ENCODE peak calls at places on chromosome 21, in four cellular contexts. One of them, this sample, is unnamed.

GRCh38 chr21:29007135-29007534 is 12.0 kb downstream of the RWDD2B start:
- DNase-seq in tibial artery: no peak
- DNase-seq in BJ: no peak
- DNase-seq in AG04450: no peak
- DNase-seq in this sample: no peak

GRCh38 chr21:16308269-16308668 is 578.5 kb downstream of the USP25 start:
- DNase-seq in tibial artery: no peak
- DNase-seq in BJ: no peak
- DNase-seq in AG04450: no peak
- DNase-seq in this sample: no peak

GRCh38 chr21:24995206-24995605 is 612.1 kb downstream of the MRPL39 start:
- DNase-seq in tibial artery: no peak
- DNase-seq in BJ: no peak
- DNase-seq in AG04450: no peak
- DNase-seq in this sample: no peak

GRCh38 chr21:25573409-25574206 is 33.7 kb downstream of the MRPL39 start:
- DNase-seq in tibial artery: no peak
- DNase-seq in BJ: peak
- DNase-seq in AG04450: peak
- DNase-seq in this sample: peak

GRCh38 chr21:43853851-43854772 is 10.9 kb upstream of the AGPAT3 start:
- DNase-seq in tibial artery: no peak
- DNase-seq in BJ: no peak
- DNase-seq in AG04450: no peak
- DNase-seq in this sample: no peak

GRCh38 chr21:38813143-38813542 is 7.4 kb downstream of the ETS2 start:
- DNase-seq in tibial artery: no peak
- DNase-seq in BJ: no peak
- DNase-seq in AG04450: no peak
- DNase-seq in this sample: no peak

GRCh38 chr21:25572895-25573310 is 34.4 kb downstream of the MRPL39 start:
- DNase-seq in tibial artery: no peak
- DNase-seq in BJ: no peak
- DNase-seq in AG04450: no peak
- DNase-seq in this sample: no peak

GRCh38 chr21:46423546-46424061 is 35.1 kb upstream of the DIP2A start:
- DNase-seq in tibial artery: no peak
- DNase-seq in BJ: no peak
- DNase-seq in AG04450: no peak
- DNase-seq in this sample: no peak

GRCh38 chr21:16913010-16913409 is 599.8 kb upstream of the CXADR start:
- DNase-seq in tibial artery: no peak
- DNase-seq in BJ: no peak
- DNase-seq in AG04450: no peak
- DNase-seq in this sample: no peak

DNA sequence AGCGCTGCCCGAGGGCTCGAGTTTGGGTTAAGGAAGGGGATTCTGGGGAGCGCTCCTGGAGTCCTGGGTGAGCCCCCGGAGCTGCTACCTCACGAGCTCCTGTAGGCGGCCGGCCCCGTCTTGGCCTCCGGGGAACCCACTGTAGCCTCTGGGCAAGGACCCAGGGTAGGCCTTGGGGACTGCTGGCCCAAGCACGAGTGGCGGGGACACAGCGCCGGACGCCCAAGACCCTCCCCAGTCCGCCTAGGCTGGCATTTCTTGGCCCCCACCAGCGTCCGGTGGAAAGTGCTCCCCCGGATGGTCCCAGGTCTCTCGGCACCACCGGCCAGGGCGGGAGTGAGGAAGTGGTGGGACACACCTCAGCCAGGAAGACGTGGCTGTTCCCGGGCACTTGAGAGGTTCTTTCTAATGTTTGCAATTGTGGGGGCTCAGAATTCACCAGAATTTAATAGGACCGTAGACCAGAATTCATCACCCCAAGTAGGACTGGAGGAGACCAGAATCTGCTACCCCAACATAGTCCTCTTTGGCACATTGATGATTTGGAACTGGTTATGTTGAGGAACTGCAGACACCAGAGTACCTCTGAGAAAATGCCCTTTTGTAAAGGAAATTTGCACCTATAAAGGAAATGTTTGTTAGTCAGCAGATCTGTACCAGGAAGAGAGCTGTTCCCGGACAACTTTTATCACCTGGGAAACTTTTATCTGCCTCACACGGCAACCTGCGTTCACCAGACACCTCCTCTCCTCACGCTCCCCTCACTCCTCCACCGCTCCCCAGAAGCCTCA is 652 bp upstream of the TMPRSS2 start:
- DNase-seq in tibial artery: no peak
- DNase-seq in BJ: no peak
- DNase-seq in AG04450: no peak
- DNase-seq in this sample: no peak
- H3K4me3 ChIP-seq in tibial artery: no peak
- H3K4me3 ChIP-seq in BJ: no peak
- H3K4me3 ChIP-seq in AG04450: no peak
- H3K4me3 ChIP-seq in this sample: no peak

DNA sequence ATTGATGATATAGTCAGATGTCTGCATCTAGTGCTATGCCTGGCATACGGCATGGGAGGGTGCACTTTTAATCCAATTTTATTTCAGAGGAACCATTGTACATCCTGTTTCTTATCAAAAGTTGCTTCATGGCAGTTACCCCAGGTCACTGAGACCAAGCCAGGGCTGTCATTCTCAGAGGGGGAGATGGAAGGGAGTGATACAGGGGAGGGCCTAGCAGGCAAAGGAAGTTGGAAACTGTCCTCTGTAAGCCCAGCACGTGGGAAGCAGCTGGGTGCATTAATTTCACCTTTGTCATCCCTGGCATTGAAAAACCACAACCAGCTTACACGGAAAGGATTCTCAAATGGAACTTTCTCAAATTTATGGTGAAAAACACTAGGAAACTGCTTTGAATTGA is 458.7 kb upstream of the ADAMTS5 start:
- DNase-seq in tibial artery: no peak
- DNase-seq in BJ: no peak
- DNase-seq in AG04450: peak
- DNase-seq in this sample: no peak
- H3K4me3 ChIP-seq in tibial artery: no peak
- H3K4me3 ChIP-seq in BJ: no peak
- H3K4me3 ChIP-seq in AG04450: no peak
- H3K4me3 ChIP-seq in this sample: no peak

DNA sequence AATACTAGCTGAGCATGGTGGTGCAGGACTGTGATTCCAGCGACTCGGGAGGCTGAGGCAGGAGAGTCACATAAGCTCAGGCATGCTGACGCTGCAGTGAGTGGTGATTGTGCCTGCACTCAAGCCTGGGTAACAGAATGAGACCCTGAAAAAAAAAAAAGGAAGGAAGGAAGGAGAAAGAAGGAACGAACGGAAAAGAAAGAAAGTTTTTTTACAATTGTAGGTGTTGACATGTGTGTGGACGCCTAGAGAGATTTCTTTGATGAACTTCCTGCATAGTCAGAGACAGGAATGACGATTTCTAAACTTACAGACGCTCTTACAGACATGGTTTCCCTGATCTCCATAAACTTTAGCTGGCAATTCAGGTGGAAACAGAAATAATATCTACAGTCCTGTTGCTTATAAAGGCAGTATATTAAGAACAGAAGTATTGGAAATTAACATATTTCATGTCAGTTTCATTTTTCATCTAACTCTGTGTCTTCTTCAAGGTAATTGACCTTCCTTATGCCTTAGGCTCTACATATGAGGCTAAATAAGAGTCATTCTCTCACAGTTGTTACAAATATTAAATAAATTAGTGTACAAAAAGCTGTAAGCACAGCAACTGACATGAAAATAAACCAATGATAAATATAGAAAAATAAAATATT is 4.1 kb downstream of the SAMSN1 start:
- DNase-seq in tibial artery: no peak
- DNase-seq in BJ: no peak
- DNase-seq in AG04450: no peak
- DNase-seq in this sample: no peak
- H3K4me3 ChIP-seq in tibial artery: no peak
- H3K4me3 ChIP-seq in BJ: no peak
- H3K4me3 ChIP-seq in AG04450: no peak
- H3K4me3 ChIP-seq in this sample: no peak

GRCh38 chr21:37006243-37006520 is 320 bp upstream of the RIPPLY3 start:
- DNase-seq in tibial artery: no peak
- DNase-seq in BJ: no peak
- DNase-seq in AG04450: no peak
- DNase-seq in this sample: no peak
- H3K4me3 ChIP-seq in tibial artery: peak
- H3K4me3 ChIP-seq in BJ: peak
- H3K4me3 ChIP-seq in AG04450: peak
- H3K4me3 ChIP-seq in this sample: peak

DNA sequence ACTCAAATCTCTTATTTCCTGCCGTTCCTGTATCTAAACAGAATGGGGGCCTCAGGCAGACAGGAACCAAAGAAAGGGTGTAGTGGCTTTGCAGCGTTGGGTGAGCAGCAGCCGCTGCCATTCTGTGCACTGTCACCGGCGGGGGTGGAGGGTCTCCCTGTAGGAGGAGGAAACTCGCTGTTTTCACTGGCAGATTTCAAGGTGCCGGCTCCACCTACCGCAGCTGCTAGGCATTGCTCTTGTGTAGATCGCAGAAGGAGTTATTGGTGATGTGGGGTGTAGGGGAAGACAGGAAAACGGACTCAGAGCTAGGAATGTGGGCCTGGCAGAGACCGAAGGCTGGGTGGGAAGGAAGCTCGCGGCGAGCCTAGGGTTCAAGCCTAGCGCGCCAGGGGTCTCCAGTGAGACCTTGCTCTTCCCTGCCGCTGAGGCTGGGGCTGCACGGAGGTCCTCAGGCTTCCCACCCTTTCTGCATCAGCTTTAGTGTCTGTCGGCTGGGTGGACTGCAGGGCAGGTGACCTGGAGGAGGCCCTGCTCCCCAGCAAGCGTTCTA is 20.8 kb downstream of the ATP5PO start:
- DNase-seq in tibial artery: peak
- DNase-seq in BJ: peak
- DNase-seq in AG04450: peak
- DNase-seq in this sample: peak
- H3K4me3 ChIP-seq in tibial artery: peak
- H3K4me3 ChIP-seq in BJ: peak
- H3K4me3 ChIP-seq in AG04450: peak
- H3K4me3 ChIP-seq in this sample: peak

GRCh38 chr21:45250914-45251634 is 36.6 kb downstream of the POFUT2 start:
- DNase-seq in tibial artery: no peak
- DNase-seq in BJ: no peak
- DNase-seq in AG04450: no peak
- DNase-seq in this sample: no peak
- H3K4me3 ChIP-seq in tibial artery: no peak
- H3K4me3 ChIP-seq in BJ: no peak
- H3K4me3 ChIP-seq in AG04450: no peak
- H3K4me3 ChIP-seq in this sample: no peak

This sample was measured in AG04449.